ENCODE peak calls at places on chromosomes 7 and 10, in ten cellular contexts. E, D, G, Q, J, B, W, H, U and S are unnamed samples.

GRCh38 chr10:74822583-74823089 is 3.8 kb upstream of the KAT6B start:
- DNase-seq in E (no peak), D (no peak), G (no peak), Q (peak), J (peak), B (no peak), W (no peak), H (peak), U (peak), S (no peak)

GRCh38 chr10:813286-813685 is 118.2 kb downstream of the LARP4B start:
- DNase-seq in E (peak), D (no peak), G (no peak), Q (peak), J (no peak), B (no peak), W (no peak), H (no peak), U (no peak), S (no peak)

GRCh38 chr10:733086-733485 is 43.6 kb upstream of the DIP2C start:
- DNase-seq in E (no peak), D (no peak), G (no peak), Q (no peak), J (no peak), B (no peak), W (no peak), H (no peak), U (no peak), S (no peak)

GRCh38 chr10:89074120-89074519 is 83.5 kb downstream of the FAS start:
- DNase-seq in E (no peak), D (no peak), G (no peak), Q (peak), J (no peak), B (peak), W (no peak), H (peak), U (no peak), S (no peak)

GRCh38 chr7:12210179-12211053 is 678 bp upstream of the TMEM106B start:
- DNase-seq in E (peak), D (peak), G (peak), Q (no peak), J (no peak), B (peak), W (no peak), H (no peak), U (no peak), S (no peak)

GRCh38 chr10:5655003-5655600 is 11.3 kb downstream of the ASB13 start:
- DNase-seq in E (no peak), D (no peak), G (no peak), Q (no peak), J (no peak), B (no peak), W (no peak), H (no peak), U (no peak), S (no peak)

GRCh38 chr10:130222381-130222780 is 86.2 kb downstream of the GLRX3 start:
- DNase-seq in E (no peak), D (no peak), G (no peak), Q (no peak), J (no peak), B (no peak), W (no peak), H (no peak), U (no peak), S (no peak)

GRCh38 chr7:33790746-33791145 is 114.6 kb upstream of the BMPER start:
- DNase-seq in E (no peak), D (no peak), G (no peak), Q (no peak), J (no peak), B (no peak), W (no peak), H (no peak), U (no peak), S (no peak)

GRCh38 chr7:136359333-136359903 is 382.3 kb upstream of the MTPN start:
- DNase-seq in E (no peak), D (no peak), G (no peak), Q (no peak), J (no peak), B (no peak), W (no peak), H (no peak), U (no peak), S (no peak)

GRCh38 chr7:141550694-141551079 is 523 bp upstream of the AGK start:
- DNase-seq in E (peak), D (peak), G (no peak), Q (peak), J (peak), B (peak), W (no peak), H (no peak), U (no peak), S (peak)

GRCh38 chr10:44806895-44807294 is 104.2 kb upstream of the TMEM72 start:
- DNase-seq in E (no peak), D (no peak), G (no peak), Q (no peak), J (no peak), B (no peak), W (no peak), H (no peak), U (no peak), S (no peak)

GRCh38 chr10:42999385-43000020 is 77.4 kb upstream of the RET start:
- DNase-seq in E (no peak), D (no peak), G (no peak), Q (no peak), J (no peak), B (no peak), W (no peak), H (no peak), U (no peak), S (no peak)

GRCh38 chr7:44060091-44060947 is 5.0 kb downstream of the PGAM2 start:
- DNase-seq in E (no peak), D (no peak), G (no peak), Q (no peak), J (no peak), B (no peak), W (no peak), H (no peak), U (no peak), S (no peak)

GRCh38 chr7:82080254-82080924 is 310.5 kb upstream of the HGF start:
- DNase-seq in E (no peak), D (no peak), G (no peak), Q (no peak), J (no peak), B (no peak), W (no peak), H (no peak), U (no peak), S (no peak)

GRCh38 chr7:79452495-79453265 is 787 bp downstream of the MAGI2 start:
- DNase-seq in E (peak), D (no peak), G (no peak), Q (peak), J (peak), B (peak), W (no peak), H (no peak), U (no peak), S (peak)

GRCh38 chr7:116776610-116777289 is 85.6 kb upstream of the CAPZA2 start:
- DNase-seq in E (no peak), D (no peak), G (no peak), Q (peak), J (peak), B (no peak), W (no peak), H (no peak), U (no peak), S (no peak)

GRCh38 chr10:75746356-75746755 is 314.9 kb downstream of the LRMDA start:
- DNase-seq in E (no peak), D (no peak), G (no peak), Q (no peak), J (no peak), B (no peak), W (no peak), H (no peak), U (no peak), S (no peak)

GRCh38 chr10:72981882-72982529 is 27.4 kb upstream of the PLA2G12B start:
- DNase-seq in E (no peak), D (no peak), G (no peak), Q (no peak), J (no peak), B (no peak), W (no peak), H (no peak), U (no peak), S (no peak)

GRCh38 chr7:50562126-50562525 is 3.1 kb downstream of the DDC start:
- DNase-seq in E (no peak), D (no peak), G (peak), Q (no peak), J (no peak), B (no peak), W (no peak), H (no peak), U (no peak), S (no peak)

GRCh38 chr7:130353196-130353595 is 8.6 kb downstream of the CPA5 start:
- DNase-seq in E (no peak), D (no peak), G (no peak), Q (no peak), J (no peak), B (no peak), W (no peak), H (no peak), U (no peak), S (no peak)

GRCh38 chr7:107276220-107276827 is 107.5 kb downstream of the HBP1 start:
- DNase-seq in E (no peak), D (no peak), G (no peak), Q (no peak), J (no peak), B (no peak), W (no peak), H (no peak), U (no peak), S (no peak)

GRCh38 chr10:16756561-16757221 is 60.5 kb downstream of the RSU1 start:
- DNase-seq in E (no peak), D (no peak), G (no peak), Q (peak), J (peak), B (no peak), W (no peak), H (no peak), U (no peak), S (no peak)

GRCh38 chr7:152074673-152075072 is 49.2 kb downstream of the GALNT11 start:
- DNase-seq in E (no peak), D (no peak), G (no peak), Q (no peak), J (no peak), B (no peak), W (no peak), H (no peak), U (no peak), S (no peak)

GRCh38 chr7:90717286-90718060 is 121.4 kb downstream of the CDK14 start:
- DNase-seq in E (no peak), D (no peak), G (no peak), Q (peak), J (no peak), B (no peak), W (no peak), H (no peak), U (no peak), S (no peak)